ENCODE peak calls at places on chromosomes 4 and X, in ten cellular contexts. One of them, this sample, is unnamed.
A peak's percentile ranks its signal among the peaks of the same experiment; 100 is the strongest.

GRCh38 chr4:168631241-168632151 is 134.6 kb downstream of the PALLD start:
- DNase-seq in CD4-positive, alpha-beta T cell: no peak
- DNase-seq in HuH-7: peak; percentile 72
- DNase-seq in neuronal stem cell: peak; percentile 83
- DNase-seq in activated naive CD4-positive, alpha-beta T cell treated with anti-CD3 and anti-CD28 coated beads, Interleukin-2, amount 50 U/mL, for 72 hours: peak; percentile 19
- DNase-seq in gastrocnemius medialis: peak; percentile 34
- DNase-seq in iris pigment epithelial cell: peak; percentile 71
- DNase-seq in DMS53: peak; percentile 78
- DNase-seq in choroid plexus epithelial cell: peak; percentile 75
- DNase-seq in left ventricle myocardium superior: peak; percentile 84
- DNase-seq in this sample: no peak

GRCh38 chr4:122666527-122667245 is 45.8 kb upstream of the IL21 start:
- DNase-seq in CD4-positive, alpha-beta T cell: no peak
- DNase-seq in HuH-7: no peak
- DNase-seq in neuronal stem cell: no peak
- DNase-seq in activated naive CD4-positive, alpha-beta T cell treated with anti-CD3 and anti-CD28 coated beads, Interleukin-2, amount 50 U/mL, for 72 hours: no peak
- DNase-seq in gastrocnemius medialis: no peak
- DNase-seq in iris pigment epithelial cell: peak; percentile 94
- DNase-seq in DMS53: no peak
- DNase-seq in choroid plexus epithelial cell: peak; percentile 94
- DNase-seq in left ventricle myocardium superior: no peak
- DNase-seq in this sample: no peak

GRCh38 chrX:55057691-55058249 is 17.1 kb upstream of the PAGE2B start:
- DNase-seq in CD4-positive, alpha-beta T cell: no peak
- DNase-seq in HuH-7: peak; percentile 5
- DNase-seq in neuronal stem cell: peak; percentile 1
- DNase-seq in activated naive CD4-positive, alpha-beta T cell treated with anti-CD3 and anti-CD28 coated beads, Interleukin-2, amount 50 U/mL, for 72 hours: peak; percentile 6
- DNase-seq in gastrocnemius medialis: no peak
- DNase-seq in iris pigment epithelial cell: peak; percentile 34
- DNase-seq in DMS53: peak; percentile 61
- DNase-seq in choroid plexus epithelial cell: peak; percentile 59
- DNase-seq in left ventricle myocardium superior: no peak
- DNase-seq in this sample: no peak

GRCh38 chr4:2862528-2862927 is 18.9 kb downstream of the ADD1 start:
- DNase-seq in CD4-positive, alpha-beta T cell: no peak
- DNase-seq in HuH-7: no peak
- DNase-seq in neuronal stem cell: no peak
- DNase-seq in activated naive CD4-positive, alpha-beta T cell treated with anti-CD3 and anti-CD28 coated beads, Interleukin-2, amount 50 U/mL, for 72 hours: no peak
- DNase-seq in gastrocnemius medialis: peak; percentile 3
- DNase-seq in iris pigment epithelial cell: no peak
- DNase-seq in DMS53: peak; percentile 88
- DNase-seq in choroid plexus epithelial cell: no peak
- DNase-seq in left ventricle myocardium superior: no peak
- DNase-seq in this sample: no peak

GRCh38 chrX:124208675-124209074 is 123.8 kb upstream of the TEX13D start:
- DNase-seq in CD4-positive, alpha-beta T cell: no peak
- DNase-seq in HuH-7: no peak
- DNase-seq in neuronal stem cell: no peak
- DNase-seq in activated naive CD4-positive, alpha-beta T cell treated with anti-CD3 and anti-CD28 coated beads, Interleukin-2, amount 50 U/mL, for 72 hours: no peak
- DNase-seq in gastrocnemius medialis: no peak
- DNase-seq in iris pigment epithelial cell: no peak
- DNase-seq in DMS53: no peak
- DNase-seq in choroid plexus epithelial cell: no peak
- DNase-seq in left ventricle myocardium superior: no peak
- DNase-seq in this sample: no peak

GRCh38 chr4:98068495-98068894 is 74.8 kb downstream of the STPG2 start:
- DNase-seq in CD4-positive, alpha-beta T cell: no peak
- DNase-seq in HuH-7: no peak
- DNase-seq in neuronal stem cell: no peak
- DNase-seq in activated naive CD4-positive, alpha-beta T cell treated with anti-CD3 and anti-CD28 coated beads, Interleukin-2, amount 50 U/mL, for 72 hours: no peak
- DNase-seq in gastrocnemius medialis: no peak
- DNase-seq in iris pigment epithelial cell: no peak
- DNase-seq in DMS53: peak; percentile 28
- DNase-seq in choroid plexus epithelial cell: no peak
- DNase-seq in left ventricle myocardium superior: no peak
- DNase-seq in this sample: no peak

GRCh38 chrX:149512225-149512885 is 7.2 kb upstream of the IDS start:
- DNase-seq in CD4-positive, alpha-beta T cell: peak; percentile 44
- DNase-seq in HuH-7: peak; percentile 61
- DNase-seq in neuronal stem cell: peak; percentile 27
- DNase-seq in activated naive CD4-positive, alpha-beta T cell treated with anti-CD3 and anti-CD28 coated beads, Interleukin-2, amount 50 U/mL, for 72 hours: peak; percentile 50
- DNase-seq in gastrocnemius medialis: no peak
- DNase-seq in iris pigment epithelial cell: peak; percentile 42
- DNase-seq in DMS53: peak; percentile 80
- DNase-seq in choroid plexus epithelial cell: peak; percentile 64
- DNase-seq in left ventricle myocardium superior: peak; percentile 39
- DNase-seq in this sample: peak; percentile 33

GRCh38 chrX:47232803-47233332 is at the start of gene USP11:
- DNase-seq in CD4-positive, alpha-beta T cell: peak; percentile 25
- DNase-seq in HuH-7: peak; percentile 25
- DNase-seq in neuronal stem cell: no peak
- DNase-seq in activated naive CD4-positive, alpha-beta T cell treated with anti-CD3 and anti-CD28 coated beads, Interleukin-2, amount 50 U/mL, for 72 hours: peak; percentile 12
- DNase-seq in gastrocnemius medialis: no peak
- DNase-seq in iris pigment epithelial cell: no peak
- DNase-seq in DMS53: peak; percentile 80
- DNase-seq in choroid plexus epithelial cell: peak; percentile 47
- DNase-seq in left ventricle myocardium superior: no peak
- DNase-seq in this sample: no peak

GRCh38 chrX:151970661-151971060 is 3.8 kb downstream of the GABRE start:
- DNase-seq in CD4-positive, alpha-beta T cell: no peak
- DNase-seq in HuH-7: peak; percentile 45
- DNase-seq in neuronal stem cell: no peak
- DNase-seq in activated naive CD4-positive, alpha-beta T cell treated with anti-CD3 and anti-CD28 coated beads, Interleukin-2, amount 50 U/mL, for 72 hours: no peak
- DNase-seq in gastrocnemius medialis: peak; percentile 32
- DNase-seq in iris pigment epithelial cell: peak; percentile 89
- DNase-seq in DMS53: no peak
- DNase-seq in choroid plexus epithelial cell: peak; percentile 89
- DNase-seq in left ventricle myocardium superior: peak; percentile 80
- DNase-seq in this sample: no peak

GRCh38 chr4:71635094-71635493 is 148.8 kb downstream of the GC start:
- DNase-seq in CD4-positive, alpha-beta T cell: no peak
- DNase-seq in HuH-7: no peak
- DNase-seq in neuronal stem cell: no peak
- DNase-seq in activated naive CD4-positive, alpha-beta T cell treated with anti-CD3 and anti-CD28 coated beads, Interleukin-2, amount 50 U/mL, for 72 hours: no peak
- DNase-seq in gastrocnemius medialis: no peak
- DNase-seq in iris pigment epithelial cell: no peak
- DNase-seq in DMS53: peak; percentile 8
- DNase-seq in choroid plexus epithelial cell: no peak
- DNase-seq in left ventricle myocardium superior: no peak
- DNase-seq in this sample: no peak

GRCh38 chr4:54277691-54278090 is 48.6 kb downstream of the PDGFRA start:
- DNase-seq in CD4-positive, alpha-beta T cell: no peak
- DNase-seq in HuH-7: no peak
- DNase-seq in neuronal stem cell: no peak
- DNase-seq in activated naive CD4-positive, alpha-beta T cell treated with anti-CD3 and anti-CD28 coated beads, Interleukin-2, amount 50 U/mL, for 72 hours: peak; percentile 11
- DNase-seq in gastrocnemius medialis: no peak
- DNase-seq in iris pigment epithelial cell: peak; percentile 93
- DNase-seq in DMS53: peak; percentile 51
- DNase-seq in choroid plexus epithelial cell: peak; percentile 84
- DNase-seq in left ventricle myocardium superior: no peak
- DNase-seq in this sample: peak; percentile 80

GRCh38 chrX:13966071-13966850 is 63.4 kb downstream of the GEMIN8 start:
- DNase-seq in CD4-positive, alpha-beta T cell: no peak
- DNase-seq in HuH-7: no peak
- DNase-seq in neuronal stem cell: no peak
- DNase-seq in activated naive CD4-positive, alpha-beta T cell treated with anti-CD3 and anti-CD28 coated beads, Interleukin-2, amount 50 U/mL, for 72 hours: no peak
- DNase-seq in gastrocnemius medialis: no peak
- DNase-seq in iris pigment epithelial cell: no peak
- DNase-seq in DMS53: no peak
- DNase-seq in choroid plexus epithelial cell: no peak
- DNase-seq in left ventricle myocardium superior: no peak
- DNase-seq in this sample: no peak

GRCh38 chr4:169774466-169775445 is 17.0 kb upstream of the HPF1 start:
- DNase-seq in CD4-positive, alpha-beta T cell: peak; percentile 20
- DNase-seq in HuH-7: peak; percentile 59
- DNase-seq in neuronal stem cell: no peak
- DNase-seq in activated naive CD4-positive, alpha-beta T cell treated with anti-CD3 and anti-CD28 coated beads, Interleukin-2, amount 50 U/mL, for 72 hours: no peak
- DNase-seq in gastrocnemius medialis: no peak
- DNase-seq in iris pigment epithelial cell: no peak
- DNase-seq in DMS53: peak; percentile 48
- DNase-seq in choroid plexus epithelial cell: no peak
- DNase-seq in left ventricle myocardium superior: peak; percentile 49
- DNase-seq in this sample: peak; percentile 8

GRCh38 chr4:145756244-145756643 is 76.3 kb downstream of the C4orf51 start:
- DNase-seq in CD4-positive, alpha-beta T cell: no peak
- DNase-seq in HuH-7: no peak
- DNase-seq in neuronal stem cell: no peak
- DNase-seq in activated naive CD4-positive, alpha-beta T cell treated with anti-CD3 and anti-CD28 coated beads, Interleukin-2, amount 50 U/mL, for 72 hours: no peak
- DNase-seq in gastrocnemius medialis: no peak
- DNase-seq in iris pigment epithelial cell: no peak
- DNase-seq in DMS53: no peak
- DNase-seq in choroid plexus epithelial cell: no peak
- DNase-seq in left ventricle myocardium superior: no peak
- DNase-seq in this sample: no peak

GRCh38 chr4:89757154-89757723 is 79.7 kb downstream of the SNCA start:
- DNase-seq in CD4-positive, alpha-beta T cell: no peak
- DNase-seq in HuH-7: no peak
- DNase-seq in neuronal stem cell: no peak
- DNase-seq in activated naive CD4-positive, alpha-beta T cell treated with anti-CD3 and anti-CD28 coated beads, Interleukin-2, amount 50 U/mL, for 72 hours: no peak
- DNase-seq in gastrocnemius medialis: no peak
- DNase-seq in iris pigment epithelial cell: no peak
- DNase-seq in DMS53: no peak
- DNase-seq in choroid plexus epithelial cell: no peak
- DNase-seq in left ventricle myocardium superior: no peak
- DNase-seq in this sample: no peak

GRCh38 chr4:55181606-55182005 is 56.2 kb upstream of the KDR start:
- DNase-seq in CD4-positive, alpha-beta T cell: no peak
- DNase-seq in HuH-7: no peak
- DNase-seq in neuronal stem cell: no peak
- DNase-seq in activated naive CD4-positive, alpha-beta T cell treated with anti-CD3 and anti-CD28 coated beads, Interleukin-2, amount 50 U/mL, for 72 hours: no peak
- DNase-seq in gastrocnemius medialis: no peak
- DNase-seq in iris pigment epithelial cell: peak; percentile 72
- DNase-seq in DMS53: no peak
- DNase-seq in choroid plexus epithelial cell: peak; percentile 83
- DNase-seq in left ventricle myocardium superior: no peak
- DNase-seq in this sample: no peak

GRCh38 chr4:180695851-180696250 is 1547.4 kb upstream of the TENM3 start:
- DNase-seq in CD4-positive, alpha-beta T cell: no peak
- DNase-seq in HuH-7: no peak
- DNase-seq in neuronal stem cell: no peak
- DNase-seq in activated naive CD4-positive, alpha-beta T cell treated with anti-CD3 and anti-CD28 coated beads, Interleukin-2, amount 50 U/mL, for 72 hours: no peak
- DNase-seq in gastrocnemius medialis: no peak
- DNase-seq in iris pigment epithelial cell: peak; percentile 91
- DNase-seq in DMS53: no peak
- DNase-seq in choroid plexus epithelial cell: peak; percentile 97
- DNase-seq in left ventricle myocardium superior: no peak
- DNase-seq in this sample: no peak

GRCh38 chr4:108155373-108155772 is 13.4 kb downstream of the LEF1 start:
- DNase-seq in CD4-positive, alpha-beta T cell: no peak
- DNase-seq in HuH-7: no peak
- DNase-seq in neuronal stem cell: peak; percentile 18
- DNase-seq in activated naive CD4-positive, alpha-beta T cell treated with anti-CD3 and anti-CD28 coated beads, Interleukin-2, amount 50 U/mL, for 72 hours: no peak
- DNase-seq in gastrocnemius medialis: no peak
- DNase-seq in iris pigment epithelial cell: peak; percentile 13
- DNase-seq in DMS53: no peak
- DNase-seq in choroid plexus epithelial cell: peak; percentile 37
- DNase-seq in left ventricle myocardium superior: no peak
- DNase-seq in this sample: no peak

GRCh38 chr4:73721419-73721818 is 18.9 kb upstream of the CXCL8 start:
- DNase-seq in CD4-positive, alpha-beta T cell: no peak
- DNase-seq in HuH-7: no peak
- DNase-seq in neuronal stem cell: no peak
- DNase-seq in activated naive CD4-positive, alpha-beta T cell treated with anti-CD3 and anti-CD28 coated beads, Interleukin-2, amount 50 U/mL, for 72 hours: no peak
- DNase-seq in gastrocnemius medialis: no peak
- DNase-seq in iris pigment epithelial cell: peak; percentile 88
- DNase-seq in DMS53: no peak
- DNase-seq in choroid plexus epithelial cell: peak; percentile 84
- DNase-seq in left ventricle myocardium superior: no peak
- DNase-seq in this sample: no peak

GRCh38 chr4:109184421-109184956 is 118.0 kb downstream of the COL25A1 start:
- DNase-seq in CD4-positive, alpha-beta T cell: no peak
- DNase-seq in HuH-7: no peak
- DNase-seq in neuronal stem cell: no peak
- DNase-seq in activated naive CD4-positive, alpha-beta T cell treated with anti-CD3 and anti-CD28 coated beads, Interleukin-2, amount 50 U/mL, for 72 hours: no peak
- DNase-seq in gastrocnemius medialis: peak; percentile 34
- DNase-seq in iris pigment epithelial cell: peak; percentile 7
- DNase-seq in DMS53: no peak
- DNase-seq in choroid plexus epithelial cell: peak; percentile 12
- DNase-seq in left ventricle myocardium superior: peak; percentile 61
- DNase-seq in this sample: no peak

GRCh38 chrX:47191331-47191730 is 2.3 kb upstream of the UBA1 start:
- DNase-seq in CD4-positive, alpha-beta T cell: peak; percentile 20
- DNase-seq in HuH-7: no peak
- DNase-seq in neuronal stem cell: no peak
- DNase-seq in activated naive CD4-positive, alpha-beta T cell treated with anti-CD3 and anti-CD28 coated beads, Interleukin-2, amount 50 U/mL, for 72 hours: peak; percentile 19
- DNase-seq in gastrocnemius medialis: no peak
- DNase-seq in iris pigment epithelial cell: peak; percentile 11
- DNase-seq in DMS53: peak; percentile 86
- DNase-seq in choroid plexus epithelial cell: peak; percentile 7
- DNase-seq in left ventricle myocardium superior: no peak
- DNase-seq in this sample: peak; percentile 51

This sample was measured in T-helper 1 cell.